ENCODE peak calls at places on chromosomes 3 and 15, in six cellular contexts. J is heart left ventricle, H is fibroblast of lung, M is NT2/D1, R is cardiac muscle cell, W is HCT116. Y is an unnamed sample.

GRCh38 chr3:13115616-13115910 is 42.3 kb upstream of the IQSEC1 start:
- DNase-seq in J (no peak), H (no peak), M (no peak), R (no peak), W (no peak), Y (no peak)

GRCh38 chr3:22263042-22263441 is 512.0 kb upstream of the ZNF385D start:
- DNase-seq in J (no peak), H (peak; percentile 75), M (no peak), R (peak; percentile 84), W (no peak), Y (peak; percentile 0)

GRCh38 chr3:120559228-120560061 is 36.7 kb upstream of the NDUFB4 start:
- DNase-seq in J (peak; percentile 73), H (peak; percentile 36), M (no peak), R (peak; percentile 59), W (peak; percentile 87), Y (peak; percentile 85)

GRCh38 chr3:31132132-31132769 is 237.8 kb upstream of the GADL1 start:
- DNase-seq in J (no peak), H (peak; percentile 61), M (no peak), R (peak; percentile 68), W (peak; percentile 54), Y (peak; percentile 54)

GRCh38 chr3:36893137-36893557 is 51.7 kb downstream of the TRANK1 start:
- DNase-seq in J (peak; percentile 49), H (peak; percentile 66), M (no peak), R (peak; percentile 90), W (no peak), Y (peak; percentile 80)

GRCh38 chr3:48403533-48404439 is 26.1 kb downstream of the PLXNB1 start:
- DNase-seq in J (no peak), H (no peak), M (no peak), R (no peak), W (no peak), Y (no peak)

GRCh38 chr3:54073386-54073785 is 49.0 kb upstream of the CACNA2D3 start:
- DNase-seq in J (no peak), H (no peak), M (no peak), R (no peak), W (no peak), Y (no peak)

GRCh38 chr3:30299674-30300423 is 306.6 kb upstream of the TGFBR2 start:
- DNase-seq in J (no peak), H (no peak), M (no peak), R (no peak), W (no peak), Y (no peak)

GRCh38 chr3:9422712-9423424 is 25.5 kb downstream of the SETD5 start:
- DNase-seq in J (peak; percentile 83), H (peak; percentile 98), M (no peak), R (peak; percentile 98), W (peak; percentile 91), Y (peak; percentile 84)

GRCh38 chr15:23447107-23447500 is at the start of gene GOLGA6L2:
- DNase-seq in J (no peak), H (no peak), M (no peak), R (no peak), W (peak; percentile 77), Y (peak; percentile 41)

GRCh38 chr15:64912379-64912778 is 677 bp downstream of the ANKDD1A start:
- DNase-seq in J (no peak), H (no peak), M (no peak), R (no peak), W (no peak), Y (no peak)

GRCh38 chr3:111173328-111173900 is 101.8 kb downstream of the NECTIN3 start:
- DNase-seq in J (no peak), H (no peak), M (peak; percentile 39), R (no peak), W (no peak), Y (no peak)

GRCh38 chr3:171862993-171863521 is 19.9 kb downstream of the TMEM212 start:
- DNase-seq in J (no peak), H (peak; percentile 46), M (no peak), R (peak; percentile 77), W (no peak), Y (no peak)

GRCh38 chr15:64163662-64164362 is 990 bp upstream of the PPIB start:
- DNase-seq in J (peak; percentile 52), H (no peak), M (no peak), R (no peak), W (no peak), Y (peak; percentile 79)

GRCh38 chr15:91965501-91966180 is 112.1 kb downstream of the SLCO3A1 start:
- DNase-seq in J (no peak), H (peak; percentile 29), M (no peak), R (peak; percentile 53), W (peak; percentile 27), Y (no peak)

GRCh38 chr3:184092199-184092598 is 4.7 kb upstream of the HTR3E start:
- DNase-seq in J (no peak), H (no peak), M (no peak), R (no peak), W (peak; percentile 4), Y (no peak)

GRCh38 chr15:49270541-49271421 is 100.7 kb downstream of the GALK2 start:
- DNase-seq in J (peak; percentile 37), H (peak; percentile 95), M (no peak), R (peak; percentile 93), W (no peak), Y (no peak)

GRCh38 chr3:50649451-50649931 is 25.2 kb upstream of the DOCK3 start:
- DNase-seq in J (peak; percentile 92), H (no peak), M (no peak), R (peak; percentile 18), W (no peak), Y (no peak)
- H3K4me3 ChIP-seq in J (no peak overlapping the region), H (no peak overlapping the region), M (no peak overlapping the region), R (no peak overlapping the region), W (no peak overlapping the region), Y (no peak overlapping the region)

GRCh38 chr15:40293006-40293405 is 10.1 kb upstream of the ANKRD63 start:
- DNase-seq in J (peak; percentile 17), H (no peak), M (no peak), R (no peak), W (no peak), Y (no peak)

GRCh38 chr15:40290540-40291087 is 7.8 kb upstream of the ANKRD63 start:
- DNase-seq in J (no peak), H (no peak), M (no peak), R (no peak), W (no peak), Y (no peak)

GRCh38 chr15:40292246-40292645 is 9.4 kb upstream of the ANKRD63 start:
- DNase-seq in J (no peak), H (no peak), M (no peak), R (no peak), W (no peak), Y (no peak)

GRCh38 chr15:40289140-40289775 is 6.4 kb upstream of the ANKRD63 start:
- DNase-seq in J (peak; percentile 71), H (no peak), M (no peak), R (no peak), W (no peak), Y (no peak)

GRCh38 chr15:40291088-40291574 is 8.3 kb upstream of the ANKRD63 start:
- DNase-seq in J (peak; percentile 64), H (peak; percentile 53), M (no peak), R (peak; percentile 68), W (no peak), Y (no peak)
- H3K4me3 ChIP-seq in J (peak overlapping the region; percentile 33), H (no peak overlapping the region), M (peak overlapping the region; percentile 30), R (no peak overlapping the region), W (peak overlapping the region; percentile 49), Y (no peak overlapping the region)

GRCh38 chr15:59611277-59612260 is at the start of gene GCNT3:
- DNase-seq in J (no peak), H (peak; percentile 29), M (no peak), R (peak; percentile 17), W (peak; percentile 32), Y (peak; percentile 9)
- H3K4me3 ChIP-seq in J (no peak within 1 kb of the TSS), H (no peak within 1 kb of the TSS), M (no peak within 1 kb of the TSS), R (no peak within 1 kb of the TSS), W (peak within 1 kb of the TSS; percentile 36), Y (no peak within 1 kb of the TSS)

GRCh38 chr3:177602601-177603136 is 405.4 kb upstream of the TBL1XR1 start:
- DNase-seq in J (no peak), H (no peak), M (no peak), R (peak; percentile 32), W (no peak), Y (peak; percentile 43)
- H3K4me3 ChIP-seq in J (no peak overlapping the region), H (no peak overlapping the region), M (no peak overlapping the region), R (no peak overlapping the region), W (no peak overlapping the region), Y (no peak overlapping the region)

Y was measured in NB4.